ENCODE peak calls at places on chromosomes 7 and 10, in six cellular contexts. One of them, this sample, is unnamed.

GRCh38 chr7:142001163-142001874 is 5.6 kb downstream of the MGAM start:
- DNase-seq in effector CD4-positive, alpha-beta T cell: no peak
- DNase-seq in gastrocnemius medialis: no peak
- DNase-seq in activated CD8-positive, alpha-beta memory T cell treated with anti-CD3 and anti-CD28 coated beads for 24 hours: no peak
- DNase-seq in erythroblast: no peak
- DNase-seq in psoas muscle: no peak
- DNase-seq in this sample: no peak

GRCh38 chr7:104978460-104978859 is 35.5 kb upstream of the KMT2E start:
- DNase-seq in effector CD4-positive, alpha-beta T cell: no peak
- DNase-seq in gastrocnemius medialis: no peak
- DNase-seq in activated CD8-positive, alpha-beta memory T cell treated with anti-CD3 and anti-CD28 coated beads for 24 hours: no peak
- DNase-seq in erythroblast: no peak
- DNase-seq in psoas muscle: no peak
- DNase-seq in this sample: no peak

GRCh38 chr7:43653891-43654504 is 71.1 kb downstream of the STK17A start:
- DNase-seq in effector CD4-positive, alpha-beta T cell: no peak
- DNase-seq in gastrocnemius medialis: no peak
- DNase-seq in activated CD8-positive, alpha-beta memory T cell treated with anti-CD3 and anti-CD28 coated beads for 24 hours: no peak
- DNase-seq in erythroblast: no peak
- DNase-seq in psoas muscle: no peak
- DNase-seq in this sample: no peak

GRCh38 chr7:156157409-156158012 is 345.2 kb upstream of the SHH start:
- DNase-seq in effector CD4-positive, alpha-beta T cell: no peak
- DNase-seq in gastrocnemius medialis: no peak
- DNase-seq in activated CD8-positive, alpha-beta memory T cell treated with anti-CD3 and anti-CD28 coated beads for 24 hours: peak
- DNase-seq in erythroblast: no peak
- DNase-seq in psoas muscle: no peak
- DNase-seq in this sample: no peak

GRCh38 chr10:23994459-23995046 is 214.4 kb upstream of the KIAA1217 start:
- DNase-seq in effector CD4-positive, alpha-beta T cell: no peak
- DNase-seq in gastrocnemius medialis: peak
- DNase-seq in activated CD8-positive, alpha-beta memory T cell treated with anti-CD3 and anti-CD28 coated beads for 24 hours: no peak
- DNase-seq in erythroblast: peak
- DNase-seq in psoas muscle: peak
- DNase-seq in this sample: peak

GRCh38 chr10:1602037-1602471 is 135.3 kb downstream of the ADARB2 start:
- DNase-seq in effector CD4-positive, alpha-beta T cell: no peak
- DNase-seq in gastrocnemius medialis: no peak
- DNase-seq in activated CD8-positive, alpha-beta memory T cell treated with anti-CD3 and anti-CD28 coated beads for 24 hours: peak
- DNase-seq in erythroblast: no peak
- DNase-seq in psoas muscle: no peak
- DNase-seq in this sample: no peak

GRCh38 chr10:4770766-4771553 is 55.0 kb upstream of the AKR1E2 start:
- DNase-seq in effector CD4-positive, alpha-beta T cell: no peak
- DNase-seq in gastrocnemius medialis: no peak
- DNase-seq in activated CD8-positive, alpha-beta memory T cell treated with anti-CD3 and anti-CD28 coated beads for 24 hours: no peak
- DNase-seq in erythroblast: no peak
- DNase-seq in psoas muscle: no peak
- DNase-seq in this sample: peak

GRCh38 chr10:17880596-17880995 is 71.1 kb upstream of the SLC39A12 start:
- DNase-seq in effector CD4-positive, alpha-beta T cell: no peak
- DNase-seq in gastrocnemius medialis: no peak
- DNase-seq in activated CD8-positive, alpha-beta memory T cell treated with anti-CD3 and anti-CD28 coated beads for 24 hours: no peak
- DNase-seq in erythroblast: no peak
- DNase-seq in psoas muscle: no peak
- DNase-seq in this sample: no peak

GRCh38 chr7:55130554-55131198 is 111.9 kb downstream of the EGFR start:
- DNase-seq in effector CD4-positive, alpha-beta T cell: no peak
- DNase-seq in gastrocnemius medialis: peak
- DNase-seq in activated CD8-positive, alpha-beta memory T cell treated with anti-CD3 and anti-CD28 coated beads for 24 hours: no peak
- DNase-seq in erythroblast: no peak
- DNase-seq in psoas muscle: peak
- DNase-seq in this sample: no peak

GRCh38 chr7:30760514-30761213 is 8.7 kb downstream of the INMT start:
- DNase-seq in effector CD4-positive, alpha-beta T cell: no peak
- DNase-seq in gastrocnemius medialis: no peak
- DNase-seq in activated CD8-positive, alpha-beta memory T cell treated with anti-CD3 and anti-CD28 coated beads for 24 hours: no peak
- DNase-seq in erythroblast: no peak
- DNase-seq in psoas muscle: no peak
- DNase-seq in this sample: no peak

GRCh38 chr7:99040104-99040958 is 103.6 kb downstream of the SMURF1 start:
- DNase-seq in effector CD4-positive, alpha-beta T cell: peak
- DNase-seq in gastrocnemius medialis: peak
- DNase-seq in activated CD8-positive, alpha-beta memory T cell treated with anti-CD3 and anti-CD28 coated beads for 24 hours: peak
- DNase-seq in erythroblast: peak
- DNase-seq in psoas muscle: peak
- DNase-seq in this sample: peak

GRCh38 chr10:78524941-78525340 is 491.3 kb downstream of the RPS24 start:
- DNase-seq in effector CD4-positive, alpha-beta T cell: no peak
- DNase-seq in gastrocnemius medialis: no peak
- DNase-seq in activated CD8-positive, alpha-beta memory T cell treated with anti-CD3 and anti-CD28 coated beads for 24 hours: no peak
- DNase-seq in erythroblast: no peak
- DNase-seq in psoas muscle: no peak
- DNase-seq in this sample: no peak

GRCh38 chr10:58903071-58903470 is 273.4 kb upstream of the PHYHIPL start:
- DNase-seq in effector CD4-positive, alpha-beta T cell: no peak
- DNase-seq in gastrocnemius medialis: no peak
- DNase-seq in activated CD8-positive, alpha-beta memory T cell treated with anti-CD3 and anti-CD28 coated beads for 24 hours: no peak
- DNase-seq in erythroblast: no peak
- DNase-seq in psoas muscle: no peak
- DNase-seq in this sample: no peak

This sample was measured in GM04503.